ENCODE peak calls at places on chromosomes 13 and 19, in eight cellular contexts. One of them, this sample, is unnamed.

GRCh38 chr13:44040070-44040753 is 160.5 kb downstream of the LACC1 start:
- DNase-seq in H9: no peak
- DNase-seq in ascending aorta: no peak
- DNase-seq in cardiac muscle cell: no peak
- DNase-seq in uterus: no peak
- DNase-seq in fibroblast of lung: peak; percentile 44
- DNase-seq in ovary: no peak
- DNase-seq in heart right ventricle: no peak
- DNase-seq in this sample: no peak

GRCh38 chr13:34358811-34359513 is 541.0 kb downstream of the RFC3 start:
- DNase-seq in fibroblast of lung: peak; percentile 95
- DNase-seq in heart right ventricle: no peak
- DNase-seq in H9: no peak
- DNase-seq in uterus: no peak
- DNase-seq in cardiac muscle cell: no peak
- DNase-seq in ascending aorta: no peak
- DNase-seq in ovary: no peak
- DNase-seq in this sample: no peak

GRCh38 chr19:43502419-43502976 is 2.0 kb downstream of the PHLDB3 start:
- DNase-seq in fibroblast of lung: no peak
- DNase-seq in uterus: no peak
- DNase-seq in ascending aorta: no peak
- DNase-seq in heart right ventricle: no peak
- DNase-seq in cardiac muscle cell: no peak
- DNase-seq in H9: no peak
- DNase-seq in ovary: no peak
- DNase-seq in this sample: no peak

GRCh38 chr13:114004416-114005205 is 30.7 kb upstream of the C13orf46 start:
- DNase-seq in H9: no peak
- DNase-seq in heart right ventricle: no peak
- DNase-seq in ovary: peak; percentile 17
- DNase-seq in uterus: no peak
- DNase-seq in cardiac muscle cell: no peak
- DNase-seq in fibroblast of lung: peak; percentile 62
- DNase-seq in ascending aorta: peak; percentile 68
- DNase-seq in this sample: no peak

GRCh38 chr13:47623862-47624261 is 377.2 kb downstream of the SUCLA2 start:
- DNase-seq in cardiac muscle cell: no peak
- DNase-seq in ovary: no peak
- DNase-seq in H9: no peak
- DNase-seq in fibroblast of lung: no peak
- DNase-seq in uterus: no peak
- DNase-seq in ascending aorta: no peak
- DNase-seq in heart right ventricle: no peak
- DNase-seq in this sample: no peak

GRCh38 chr19:4811328-4812131 is 20.0 kb downstream of the TICAM1 start:
- DNase-seq in ascending aorta: peak; percentile 90
- DNase-seq in ovary: peak; percentile 85
- DNase-seq in H9: peak; percentile 91
- DNase-seq in cardiac muscle cell: peak; percentile 68
- DNase-seq in heart right ventricle: peak; percentile 88
- DNase-seq in fibroblast of lung: peak; percentile 37
- DNase-seq in uterus: peak; percentile 78
- DNase-seq in this sample: peak; percentile 89

GRCh38 chr19:15640294-15640903 is at the start of gene CYP4F3:
- DNase-seq in cardiac muscle cell: no peak
- DNase-seq in heart right ventricle: peak; percentile 63
- DNase-seq in ascending aorta: no peak
- DNase-seq in H9: no peak
- DNase-seq in uterus: peak; percentile 52
- DNase-seq in fibroblast of lung: no peak
- DNase-seq in ovary: peak; percentile 58
- DNase-seq in this sample: peak; percentile 98

GRCh38 chr13:113958373-113958772 is 15.5 kb downstream of the C13orf46 start:
- DNase-seq in ascending aorta: no peak
- DNase-seq in H9: no peak
- DNase-seq in cardiac muscle cell: no peak
- DNase-seq in ovary: no peak
- DNase-seq in uterus: no peak
- DNase-seq in fibroblast of lung: no peak
- DNase-seq in heart right ventricle: no peak
- DNase-seq in this sample: no peak

GRCh38 chr13:110331362-110331761 is 24.3 kb downstream of the COL4A2 start:
- DNase-seq in ascending aorta: peak; percentile 63
- DNase-seq in fibroblast of lung: peak; percentile 98
- DNase-seq in uterus: no peak
- DNase-seq in heart right ventricle: no peak
- DNase-seq in ovary: peak; percentile 69
- DNase-seq in H9: no peak
- DNase-seq in cardiac muscle cell: no peak
- DNase-seq in this sample: no peak

GRCh38 chr19:2081873-2082810 is 14.0 kb downstream of the MOB3A start:
- DNase-seq in H9: no peak
- DNase-seq in fibroblast of lung: no peak
- DNase-seq in ovary: no peak
- DNase-seq in ascending aorta: no peak
- DNase-seq in cardiac muscle cell: no peak
- DNase-seq in heart right ventricle: no peak
- DNase-seq in uterus: no peak
- DNase-seq in this sample: no peak

GRCh38 chr13:105050696-105051095 is 1484.8 kb downstream of the EFNB2 start:
- DNase-seq in cardiac muscle cell: no peak
- DNase-seq in uterus: no peak
- DNase-seq in fibroblast of lung: peak; percentile 68
- DNase-seq in ascending aorta: no peak
- DNase-seq in ovary: no peak
- DNase-seq in heart right ventricle: no peak
- DNase-seq in H9: no peak
- DNase-seq in this sample: no peak

GRCh38 chr13:26881154-26881553 is 120.6 kb upstream of the GPR12 start:
- DNase-seq in H9: no peak
- DNase-seq in ovary: no peak
- DNase-seq in cardiac muscle cell: no peak
- DNase-seq in heart right ventricle: no peak
- DNase-seq in fibroblast of lung: peak; percentile 44
- DNase-seq in uterus: no peak
- DNase-seq in ascending aorta: no peak
- DNase-seq in this sample: no peak

GRCh38 chr13:101144808-101145419 is 271.4 kb downstream of the NALCN start:
- DNase-seq in ascending aorta: no peak
- DNase-seq in ovary: no peak
- DNase-seq in heart right ventricle: no peak
- DNase-seq in H9: no peak
- DNase-seq in cardiac muscle cell: peak; percentile 77
- DNase-seq in fibroblast of lung: peak; percentile 47
- DNase-seq in uterus: no peak
- DNase-seq in this sample: no peak

GRCh38 chr13:25904830-25905229 is 147.0 kb downstream of the SHISA2 start:
- DNase-seq in H9: no peak
- DNase-seq in ovary: no peak
- DNase-seq in cardiac muscle cell: no peak
- DNase-seq in fibroblast of lung: no peak
- DNase-seq in uterus: no peak
- DNase-seq in ascending aorta: no peak
- DNase-seq in heart right ventricle: no peak
- DNase-seq in this sample: no peak

GRCh38 chr13:69264362-69265334 is 843.0 kb upstream of the ATXN8OS start:
- DNase-seq in heart right ventricle: no peak
- DNase-seq in H9: no peak
- DNase-seq in cardiac muscle cell: no peak
- DNase-seq in ascending aorta: no peak
- DNase-seq in fibroblast of lung: no peak
- DNase-seq in uterus: no peak
- DNase-seq in ovary: no peak
- DNase-seq in this sample: no peak

GRCh38 chr13:26561636-26562537 is 4.4 kb downstream of the WASF3 start:
- DNase-seq in ovary: no peak
- DNase-seq in H9: no peak
- DNase-seq in uterus: no peak
- DNase-seq in fibroblast of lung: peak; percentile 80
- DNase-seq in heart right ventricle: no peak
- DNase-seq in ascending aorta: no peak
- DNase-seq in cardiac muscle cell: peak; percentile 72
- DNase-seq in this sample: no peak

GRCh38 chr13:31625115-31625514 is 114.2 kb upstream of the RXFP2 start:
- DNase-seq in heart right ventricle: no peak
- DNase-seq in uterus: no peak
- DNase-seq in H9: no peak
- DNase-seq in ascending aorta: no peak
- DNase-seq in cardiac muscle cell: no peak
- DNase-seq in fibroblast of lung: peak; percentile 23
- DNase-seq in ovary: no peak
- DNase-seq in this sample: no peak
- H3K4me1 ChIP-seq in heart right ventricle: no peaks in the 10 kb centered on the region
- H3K4me1 ChIP-seq in uterus: no peaks in the 10 kb centered on the region
- H3K4me1 ChIP-seq in H9: no peaks in the 10 kb centered on the region
- H3K4me1 ChIP-seq in ascending aorta: no peaks in the 10 kb centered on the region
- H3K4me1 ChIP-seq in cardiac muscle cell: no peaks in the 10 kb centered on the region
- H3K4me1 ChIP-seq in fibroblast of lung: peaks cover 3% of the 10 kb centered on the region
- H3K4me1 ChIP-seq in ovary: no peaks in the 10 kb centered on the region
- H3K4me1 ChIP-seq in this sample: no peaks in the 10 kb centered on the region

GRCh38 chr19:34187011-34187410 is 14.7 kb downstream of the LSM14A start:
- DNase-seq in ascending aorta: no peak
- DNase-seq in cardiac muscle cell: no peak
- DNase-seq in ovary: no peak
- DNase-seq in fibroblast of lung: no peak
- DNase-seq in uterus: no peak
- DNase-seq in heart right ventricle: no peak
- DNase-seq in H9: no peak
- DNase-seq in this sample: no peak
- H3K4me1 ChIP-seq in ascending aorta: peaks cover 44% of the 10 kb centered on the region
- H3K4me1 ChIP-seq in cardiac muscle cell: peaks cover 22% of the 10 kb centered on the region
- H3K4me1 ChIP-seq in ovary: peaks cover 13% of the 10 kb centered on the region
- H3K4me1 ChIP-seq in fibroblast of lung: peaks cover 3% of the 10 kb centered on the region
- H3K4me1 ChIP-seq in uterus: peaks cover 14% of the 10 kb centered on the region
- H3K4me1 ChIP-seq in heart right ventricle: peaks cover 63% of the 10 kb centered on the region
- H3K4me1 ChIP-seq in H9: peaks cover 3% of the 10 kb centered on the region
- H3K4me1 ChIP-seq in this sample: no peaks in the 10 kb centered on the region

DNA sequence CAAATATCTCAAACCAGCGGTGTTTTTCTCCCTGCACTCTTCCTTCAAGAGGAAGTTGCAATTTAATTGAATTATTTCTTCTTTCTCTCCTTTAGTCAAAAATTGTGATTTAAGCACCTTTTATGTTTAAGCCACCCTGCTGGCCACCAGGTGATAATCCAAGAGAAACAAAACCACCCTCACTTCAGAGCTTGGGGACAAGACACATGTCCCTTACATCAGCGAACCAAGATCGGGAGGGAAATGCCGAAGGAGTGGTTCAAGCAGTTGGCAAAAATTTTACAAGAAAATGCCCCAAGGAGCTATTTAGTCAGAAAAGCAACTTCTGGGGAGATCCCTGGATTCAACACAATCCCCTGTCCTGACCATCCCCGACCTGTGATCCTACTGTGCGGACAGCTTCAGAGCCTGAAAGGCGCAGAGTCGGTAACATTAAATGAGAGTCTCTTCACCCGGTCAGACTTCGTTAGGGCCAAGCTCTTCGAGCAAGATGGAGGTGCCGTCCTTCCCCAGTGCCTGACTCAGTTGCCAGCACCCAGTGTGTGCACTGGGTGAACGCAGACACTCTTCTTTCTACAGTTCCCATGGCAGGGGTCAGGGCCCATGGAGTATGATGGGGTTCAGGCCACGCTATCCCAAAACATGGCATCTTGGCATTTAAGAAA is 78.6 kb upstream of the TM9SF2 start:
- DNase-seq in ascending aorta: peak; percentile 43
- DNase-seq in H9: no peak
- DNase-seq in heart right ventricle: no peak
- DNase-seq in ovary: no peak
- DNase-seq in uterus: no peak
- DNase-seq in cardiac muscle cell: no peak
- DNase-seq in fibroblast of lung: no peak
- DNase-seq in this sample: no peak
- H3K4me1 ChIP-seq in ascending aorta: no peaks in the 10 kb centered on the region
- H3K4me1 ChIP-seq in H9: peaks cover 4% of the 10 kb centered on the region
- H3K4me1 ChIP-seq in heart right ventricle: no peaks in the 10 kb centered on the region
- H3K4me1 ChIP-seq in ovary: no peaks in the 10 kb centered on the region
- H3K4me1 ChIP-seq in uterus: no peaks in the 10 kb centered on the region
- H3K4me1 ChIP-seq in cardiac muscle cell: peaks cover 4% of the 10 kb centered on the region
- H3K4me1 ChIP-seq in fibroblast of lung: no peaks in the 10 kb centered on the region
- H3K4me1 ChIP-seq in this sample: no peaks in the 10 kb centered on the region

DNA sequence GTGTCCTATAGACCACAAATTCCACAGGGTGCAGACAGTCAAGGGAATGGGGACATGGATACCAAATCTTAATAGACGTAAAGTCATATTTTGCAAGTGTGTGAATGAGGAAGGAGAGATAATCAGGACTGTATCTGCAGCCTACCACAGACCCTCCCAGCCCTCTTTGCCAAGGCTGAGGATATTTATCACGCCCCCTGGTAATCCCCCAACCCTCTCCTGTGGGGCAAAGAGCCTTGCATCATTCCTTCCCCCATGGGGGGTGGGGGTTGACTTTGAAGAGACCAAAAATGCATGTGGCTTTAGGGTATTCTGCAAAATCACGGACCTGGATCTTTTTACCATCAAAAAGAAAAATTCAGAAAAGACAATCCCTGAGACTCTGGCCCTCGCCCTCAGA is 39.1 kb upstream of the IGFL1 start:
- DNase-seq in H9: no peak
- DNase-seq in heart right ventricle: no peak
- DNase-seq in ovary: no peak
- DNase-seq in fibroblast of lung: no peak
- DNase-seq in ascending aorta: no peak
- DNase-seq in cardiac muscle cell: no peak
- DNase-seq in uterus: no peak
- DNase-seq in this sample: no peak
- H3K4me1 ChIP-seq in H9: no peaks in the 10 kb centered on the region
- H3K4me1 ChIP-seq in heart right ventricle: no peaks in the 10 kb centered on the region
- H3K4me1 ChIP-seq in ovary: no peaks in the 10 kb centered on the region
- H3K4me1 ChIP-seq in fibroblast of lung: peaks cover 2% of the 10 kb centered on the region
- H3K4me1 ChIP-seq in ascending aorta: no peaks in the 10 kb centered on the region
- H3K4me1 ChIP-seq in cardiac muscle cell: peaks cover 22% of the 10 kb centered on the region
- H3K4me1 ChIP-seq in uterus: no peaks in the 10 kb centered on the region
- H3K4me1 ChIP-seq in this sample: no peaks in the 10 kb centered on the region

DNA sequence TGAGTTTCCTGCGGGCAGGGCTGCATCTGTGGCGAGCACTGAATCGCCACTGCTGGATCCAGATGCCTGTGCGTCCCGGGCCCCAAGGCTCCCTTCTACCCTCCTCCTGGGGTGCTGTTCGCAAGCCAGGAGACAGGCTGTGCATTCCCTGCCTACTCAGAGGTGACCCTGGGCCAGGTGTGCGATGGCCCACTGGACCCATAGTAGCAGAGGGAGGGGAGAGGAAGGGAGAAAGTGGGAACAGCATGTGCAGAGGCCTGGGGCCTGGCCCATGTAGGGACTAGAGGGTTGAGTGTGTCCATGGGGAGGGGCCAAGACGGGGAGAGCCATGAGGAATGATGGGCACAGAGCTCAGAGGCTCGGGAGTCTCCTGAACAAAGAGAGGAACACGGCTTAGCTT is 27.3 kb downstream of the CARM1 start:
- DNase-seq in heart right ventricle: no peak
- DNase-seq in H9: no peak
- DNase-seq in cardiac muscle cell: no peak
- DNase-seq in ovary: no peak
- DNase-seq in ascending aorta: no peak
- DNase-seq in fibroblast of lung: no peak
- DNase-seq in uterus: no peak
- DNase-seq in this sample: no peak
- H3K4me1 ChIP-seq in heart right ventricle: peaks cover 26% of the 10 kb centered on the region
- H3K4me1 ChIP-seq in H9: no peaks in the 10 kb centered on the region
- H3K4me1 ChIP-seq in cardiac muscle cell: peaks cover 5% of the 10 kb centered on the region
- H3K4me1 ChIP-seq in ovary: peaks cover 14% of the 10 kb centered on the region
- H3K4me1 ChIP-seq in ascending aorta: peaks cover 14% of the 10 kb centered on the region
- H3K4me1 ChIP-seq in fibroblast of lung: no peaks in the 10 kb centered on the region
- H3K4me1 ChIP-seq in uterus: no peaks in the 10 kb centered on the region
- H3K4me1 ChIP-seq in this sample: peaks cover 28% of the 10 kb centered on the region

This sample was measured in colonic mucosa.